ENCODE peak calls at places on chromosomes 12 and 14, in four cellular contexts. K is GM23248, Q is iris pigment epithelial cell, Y is endothelial cell. L is an unnamed sample.

GRCh38 chr12:130456375-130457199 is 118.9 kb downstream of the PIWIL1 start:
- DNase-seq in Q (no peak), K (peak), Y (no peak), L (no peak)

GRCh38 chr12:52253391-52254179 is 20.5 kb downstream of the KRT7 start:
- DNase-seq in Q (no peak), K (no peak), Y (no peak), L (no peak)

GRCh38 chr12:4245446-4245845 is 28.1 kb upstream of the CCND2 start:
- DNase-seq in Q (no peak), K (no peak), Y (no peak), L (no peak)

GRCh38 chr14:72879431-72879830 is 14.5 kb downstream of the DPF3 start:
- DNase-seq in K (no peak), Y (no peak), Q (no peak), L (no peak)

GRCh38 chr12:30975581-30975980 is 49.0 kb downstream of the TSPAN11 start:
- DNase-seq in K (peak), Q (no peak), Y (no peak), L (no peak)

GRCh38 chr12:105935981-105936380 is 202.8 kb downstream of the NUAK1 start:
- DNase-seq in Y (no peak), K (peak), Q (peak), L (peak)

GRCh38 chr14:65255029-65255545 is 152.8 kb upstream of the MAX start:
- DNase-seq in Y (no peak), Q (peak), K (peak), L (peak)

GRCh38 chr14:103136076-103136340 is 12.7 kb downstream of the TNFAIP2 start:
- DNase-seq in K (no peak), Y (no peak), Q (no peak), L (no peak)

GRCh38 chr12:106723416-106723815 is 51.1 kb upstream of the RIC8B start:
- DNase-seq in Q (no peak), Y (no peak), K (no peak), L (no peak)

GRCh38 chr12:29043069-29043468 is 106.0 kb upstream of the FAR2 start:
- DNase-seq in Y (no peak), K (peak), Q (peak), L (peak)

GRCh38 chr14:65999865-66000264 is 486.3 kb upstream of the CCDC196 start:
- DNase-seq in Y (no peak), Q (no peak), K (no peak), L (no peak)

GRCh38 chr12:6367065-6367968 is 8.0 kb downstream of the SCNN1A start:
- DNase-seq in Q (peak), K (no peak), Y (no peak), L (no peak)

GRCh38 chr12:85405781-85406522 is 125.9 kb downstream of the ALX1 start:
- DNase-seq in Q (peak), K (peak), Y (no peak), L (peak)

GRCh38 chr14:68810173-68811153 is 17.6 kb upstream of the ZFP36L1 start:
- DNase-seq in Q (no peak), K (no peak), Y (no peak), L (no peak)

GRCh38 chr12:87136330-87136976 is 880.3 kb upstream of the MGAT4C start:
- DNase-seq in Y (no peak), Q (peak), K (peak), L (peak)

GRCh38 chr14:99675381-99675835 is 8.7 kb upstream of the CYP46A1 start:
- DNase-seq in Y (no peak), K (no peak), Q (no peak), L (no peak)

GRCh38 chr14:94480809-94481208 is 4.8 kb upstream of the SERPINA9 start:
- DNase-seq in Y (no peak), Q (no peak), K (peak), L (peak)

GRCh38 chr12:1972260-1972659 is 32.0 kb downstream of the DCP1B start:
- DNase-seq in Y (no peak), Q (peak), K (peak), L (peak)

GRCh38 chr14:104085032-104085888 is at the start of gene ASPG:
- DNase-seq in Q (no peak), Y (peak), K (no peak), L (no peak)

GRCh38 chr14:75702606-75703261 is 41.7 kb downstream of the TTLL5 start:
- DNase-seq in K (peak), Q (peak), Y (no peak), L (peak)

GRCh38 chr12:109951136-109951535 is 45.0 kb downstream of the GIT2 start:
- DNase-seq in Q (peak), K (peak), Y (no peak), L (peak)

GRCh38 chr14:59576332-59577294 is at the start of gene CCDC175:
- DNase-seq in Y (peak), K (peak), Q (peak), L (peak)

GRCh38 chr12:132094269-132094891 is 49.7 kb downstream of the DDX51 start:
- DNase-seq in Q (no peak), K (no peak), Y (no peak), L (no peak)

GRCh38 chr14:46580941-46581671 is 70.5 kb downstream of the RPL10L start:
- DNase-seq in K (peak), Y (peak), Q (peak), L (peak)

GRCh38 chr12:131983026-131983425 is 33.3 kb downstream of the EP400 start:
- DNase-seq in K (no peak), Q (no peak), Y (no peak), L (no peak)

GRCh38 chr14:71460091-71460490 is 472.1 kb upstream of the RGS6 start:
- DNase-seq in Q (no peak), Y (no peak), K (no peak), L (no peak)

GRCh38 chr12:111780166-111780565 is 13.4 kb downstream of the ALDH2 start:
- DNase-seq in K (no peak), Q (no peak), Y (no peak), L (no peak)

GRCh38 chr12:47739959-47740358 is 14.7 kb upstream of the ENDOU start:
- DNase-seq in K (peak), Q (no peak), Y (no peak), L (no peak)

GRCh38 chr12:95118788-95119179 is 45.4 kb upstream of the NR2C1 start:
- DNase-seq in K (no peak), Y (no peak), Q (peak), L (no peak)